ENCODE peak calls at places on chromosome 15, in five cellular contexts. D is fibroblast of the conjunctiva, H is NCI-H774, S is caudate nucleus, G is GM10248. U is an unnamed sample.

GRCh38 chr15:48437178-48437577 is 105.9 kb downstream of the DUT start:
- DNase-seq in G (no peak), H (no peak), S (no peak), D (no peak), U (no peak)

GRCh38 chr15:42060797-42061196 is 33.6 kb downstream of the PLA2G4D start:
- DNase-seq in S (no peak), H (no peak), D (no peak), G (no peak), U (no peak)

GRCh38 chr15:40845511-40846284 is 1.9 kb downstream of the SPINT1 start:
- DNase-seq in S (no peak), G (no peak), H (no peak), D (no peak), U (no peak)

GRCh38 chr15:32737246-32737757 is 19.5 kb downstream of the GREM1 start:
- DNase-seq in G (no peak), S (no peak), H (no peak), D (no peak), U (no peak)

GRCh38 chr15:75065467-75065850 is 42.1 kb downstream of the PPCDC start:
- DNase-seq in H (peak), S (no peak), G (no peak), D (no peak), U (peak)

GRCh38 chr15:73988075-73988969 is 3.8 kb downstream of the STOML1 start:
- DNase-seq in D (no peak), H (no peak), S (no peak), G (peak), U (no peak)

GRCh38 chr15:45548753-45549520 is 26.4 kb upstream of the SLC30A4 start:
- DNase-seq in H (no peak), S (no peak), D (no peak), G (no peak), U (no peak)

GRCh38 chr15:64841258-64842098 is at the start of gene PLEKHO2:
- DNase-seq in D (peak), G (peak), H (peak), S (peak), U (peak)

GRCh38 chr15:88089019-88089603 is 167.4 kb downstream of the NTRK3 start:
- DNase-seq in H (no peak), G (no peak), D (no peak), S (no peak), U (no peak)

GRCh38 chr15:25481208-25481862 is 42.5 kb upstream of the UBE3A start:
- DNase-seq in G (no peak), D (no peak), H (peak), S (peak), U (peak)

GRCh38 chr15:62068071-62068786 is 1.5 kb downstream of the C2CD4A start:
- DNase-seq in G (peak), D (no peak), S (no peak), H (peak), U (peak)

GRCh38 chr15:98292442-98293240 is 332.1 kb downstream of the ARRDC4 start:
- DNase-seq in D (no peak), H (peak), G (peak), S (no peak), U (no peak)

GRCh38 chr15:68582864-68583263 is 4.1 kb downstream of the CORO2B start:
- DNase-seq in H (no peak), S (no peak), D (no peak), G (no peak), U (no peak)

U was measured in NCI-H1092 treated with DMSO at 0.1 percent for 48 hours.